ENCODE peak calls at places on chromosomes 3 and 15, in eight cellular contexts. One of them, this sample, is unnamed. For H3K27me3, the result is how much of the 10 kb centered on the place peaks cover.

GRCh38 chr3:31945738-31946052 is 35.4 kb downstream of the OSBPL10 start:
- DNase-seq in SJCRH30: no peak
- DNase-seq in lung: no peak
- DNase-seq in GM23338: no peak
- DNase-seq in H9: no peak
- DNase-seq in transverse colon: no peak
- DNase-seq in thoracic aorta: no peak
- DNase-seq in iPS DF 6.9: no peak
- DNase-seq in this sample: no peak

GRCh38 chr3:67906256-67906655 is 251.8 kb upstream of the SUCLG2 start:
- DNase-seq in iPS DF 6.9: no peak
- DNase-seq in SJCRH30: no peak
- DNase-seq in H9: no peak
- DNase-seq in lung: no peak
- DNase-seq in GM23338: no peak
- DNase-seq in transverse colon: no peak
- DNase-seq in thoracic aorta: no peak
- DNase-seq in this sample: no peak

GRCh38 chr3:142664819-142665218 is 59.0 kb upstream of the TRPC1 start:
- DNase-seq in thoracic aorta: no peak
- DNase-seq in SJCRH30: no peak
- DNase-seq in transverse colon: no peak
- DNase-seq in GM23338: peak
- DNase-seq in lung: no peak
- DNase-seq in iPS DF 6.9: no peak
- DNase-seq in H9: no peak
- DNase-seq in this sample: no peak

GRCh38 chr3:197730200-197730599 is 6.5 kb downstream of the RUBCN start:
- DNase-seq in SJCRH30: no peak
- DNase-seq in iPS DF 6.9: no peak
- DNase-seq in lung: no peak
- DNase-seq in thoracic aorta: no peak
- DNase-seq in GM23338: peak
- DNase-seq in H9: no peak
- DNase-seq in transverse colon: no peak
- DNase-seq in this sample: no peak

GRCh38 chr3:32249184-32249782 is 10.8 kb downstream of the CMTM8 start:
- DNase-seq in SJCRH30: no peak
- DNase-seq in H9: no peak
- DNase-seq in lung: no peak
- DNase-seq in GM23338: no peak
- DNase-seq in iPS DF 6.9: no peak
- DNase-seq in thoracic aorta: no peak
- DNase-seq in transverse colon: no peak
- DNase-seq in this sample: no peak

GRCh38 chr3:142993958-142994442 is 7.4 kb upstream of the U2SURP start:
- DNase-seq in transverse colon: peak
- DNase-seq in SJCRH30: peak
- DNase-seq in thoracic aorta: peak
- DNase-seq in iPS DF 6.9: no peak
- DNase-seq in H9: peak
- DNase-seq in lung: peak
- DNase-seq in GM23338: peak
- DNase-seq in this sample: no peak

GRCh38 chr3:40805456-40805855 is 280.7 kb downstream of the ZNF621 start:
- DNase-seq in SJCRH30: no peak
- DNase-seq in lung: no peak
- DNase-seq in transverse colon: no peak
- DNase-seq in thoracic aorta: no peak
- DNase-seq in GM23338: no peak
- DNase-seq in iPS DF 6.9: no peak
- DNase-seq in H9: no peak
- DNase-seq in this sample: no peak

GRCh38 chr3:188299713-188300112 is 145.8 kb downstream of the LPP start:
- DNase-seq in SJCRH30: no peak
- DNase-seq in GM23338: no peak
- DNase-seq in iPS DF 6.9: no peak
- DNase-seq in transverse colon: no peak
- DNase-seq in lung: no peak
- DNase-seq in thoracic aorta: no peak
- DNase-seq in H9: no peak
- DNase-seq in this sample: no peak

GRCh38 chr15:73650387-73651126 is 17.4 kb upstream of the NPTN start:
- DNase-seq in GM23338: no peak
- DNase-seq in H9: no peak
- DNase-seq in SJCRH30: no peak
- DNase-seq in transverse colon: no peak
- DNase-seq in thoracic aorta: no peak
- DNase-seq in iPS DF 6.9: no peak
- DNase-seq in lung: no peak
- DNase-seq in this sample: no peak

GRCh38 chr3:185693985-185694675 is 108.0 kb downstream of the SENP2 start:
- DNase-seq in H9: no peak
- DNase-seq in GM23338: no peak
- DNase-seq in lung: no peak
- DNase-seq in SJCRH30: no peak
- DNase-seq in thoracic aorta: no peak
- DNase-seq in iPS DF 6.9: no peak
- DNase-seq in transverse colon: no peak
- DNase-seq in this sample: no peak

GRCh38 chr15:41115652-41116115 is 396 bp downstream of the INO80 start:
- DNase-seq in SJCRH30: peak
- DNase-seq in lung: peak
- DNase-seq in H9: no peak
- DNase-seq in GM23338: peak
- DNase-seq in thoracic aorta: peak
- DNase-seq in iPS DF 6.9: no peak
- DNase-seq in transverse colon: peak
- DNase-seq in this sample: peak

GRCh38 chr3:55471084-55471483 is 16.0 kb downstream of the WNT5A start:
- DNase-seq in H9: no peak
- DNase-seq in lung: no peak
- DNase-seq in GM23338: no peak
- DNase-seq in iPS DF 6.9: no peak
- DNase-seq in SJCRH30: no peak
- DNase-seq in thoracic aorta: no peak
- DNase-seq in transverse colon: no peak
- DNase-seq in this sample: no peak

GRCh38 chr3:134036291-134036690 is 6.6 kb upstream of the SLCO2A1 start:
- DNase-seq in transverse colon: no peak
- DNase-seq in GM23338: no peak
- DNase-seq in thoracic aorta: no peak
- DNase-seq in SJCRH30: no peak
- DNase-seq in iPS DF 6.9: no peak
- DNase-seq in H9: peak
- DNase-seq in lung: no peak
- DNase-seq in this sample: no peak

GRCh38 chr15:78695046-78695671 is 54.1 kb upstream of the CHRNB4 start:
- DNase-seq in GM23338: no peak
- DNase-seq in lung: peak
- DNase-seq in thoracic aorta: no peak
- DNase-seq in transverse colon: no peak
- DNase-seq in H9: no peak
- DNase-seq in iPS DF 6.9: no peak
- DNase-seq in SJCRH30: no peak
- DNase-seq in this sample: no peak

GRCh38 chr3:145776782-145777408 is 384.1 kb downstream of the PLOD2 start:
- DNase-seq in GM23338: peak
- DNase-seq in H9: peak
- DNase-seq in iPS DF 6.9: peak
- DNase-seq in transverse colon: no peak
- DNase-seq in thoracic aorta: no peak
- DNase-seq in lung: no peak
- DNase-seq in SJCRH30: peak
- DNase-seq in this sample: no peak

GRCh38 chr3:159499031-159499793 is 489.4 kb upstream of the IL12A start:
- DNase-seq in GM23338: no peak
- DNase-seq in iPS DF 6.9: no peak
- DNase-seq in transverse colon: no peak
- DNase-seq in lung: no peak
- DNase-seq in SJCRH30: no peak
- DNase-seq in thoracic aorta: no peak
- DNase-seq in H9: no peak
- DNase-seq in this sample: no peak

GRCh38 chr3:147397911-147398809 is 8.2 kb downstream of the ZIC4 start:
- DNase-seq in SJCRH30: no peak
- DNase-seq in transverse colon: no peak
- DNase-seq in lung: no peak
- DNase-seq in iPS DF 6.9: no peak
- DNase-seq in thoracic aorta: no peak
- DNase-seq in GM23338: peak
- DNase-seq in H9: peak
- DNase-seq in this sample: no peak

GRCh38 chr3:184315506-184315867 is 1.1 kb downstream of the EIF4G1 start:
- DNase-seq in lung: no peak
- DNase-seq in H9: no peak
- DNase-seq in thoracic aorta: no peak
- DNase-seq in transverse colon: no peak
- DNase-seq in SJCRH30: no peak
- DNase-seq in iPS DF 6.9: no peak
- DNase-seq in GM23338: no peak
- DNase-seq in this sample: no peak

GRCh38 chr15:60964527-60964926 is 264.6 kb downstream of the RORA start:
- DNase-seq in H9: peak
- DNase-seq in GM23338: no peak
- DNase-seq in lung: no peak
- DNase-seq in iPS DF 6.9: no peak
- DNase-seq in thoracic aorta: no peak
- DNase-seq in transverse colon: no peak
- DNase-seq in SJCRH30: no peak
- DNase-seq in this sample: peak

GRCh38 chr15:72203507-72203837 is 5.9 kb upstream of the GRAMD2A start:
- DNase-seq in thoracic aorta: peak
- DNase-seq in lung: no peak
- DNase-seq in transverse colon: no peak
- DNase-seq in GM23338: no peak
- DNase-seq in H9: no peak
- DNase-seq in iPS DF 6.9: no peak
- DNase-seq in SJCRH30: no peak
- DNase-seq in this sample: peak

GRCh38 chr15:80585544-80586018 is 109.5 kb upstream of the ABHD17C start:
- DNase-seq in thoracic aorta: no peak
- DNase-seq in GM23338: peak
- DNase-seq in SJCRH30: no peak
- DNase-seq in iPS DF 6.9: no peak
- DNase-seq in transverse colon: peak
- DNase-seq in H9: peak
- DNase-seq in lung: no peak
- DNase-seq in this sample: no peak

DNA sequence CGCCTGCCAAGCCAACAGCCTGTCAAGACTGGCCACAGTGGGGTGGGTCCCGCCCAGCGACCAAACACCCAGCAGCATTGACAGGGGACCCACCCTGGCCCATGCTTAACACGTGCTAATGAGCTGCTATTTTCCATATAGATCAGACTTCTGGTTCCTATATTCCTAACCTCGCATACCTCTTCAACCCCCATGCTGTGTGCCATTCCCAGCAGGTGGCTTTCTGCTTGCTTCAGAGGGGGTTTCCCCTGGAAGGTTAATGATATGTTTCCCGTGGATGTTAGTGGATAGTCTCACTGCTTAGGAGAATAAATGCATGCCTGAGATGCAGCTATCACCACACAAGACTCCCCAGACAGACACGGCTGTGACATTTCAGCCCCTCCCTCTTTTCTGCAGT is 37.9 kb upstream of the MGLL start:
- DNase-seq in H9: no peak
- DNase-seq in transverse colon: no peak
- DNase-seq in iPS DF 6.9: no peak
- DNase-seq in lung: no peak
- DNase-seq in thoracic aorta: no peak
- DNase-seq in SJCRH30: no peak
- DNase-seq in GM23338: peak
- DNase-seq in this sample: no peak
- H3K27ac ChIP-seq in H9: no peak
- H3K27ac ChIP-seq in transverse colon: no peak
- H3K27ac ChIP-seq in iPS DF 6.9: no peak
- H3K27ac ChIP-seq in lung: no peak
- H3K27ac ChIP-seq in thoracic aorta: no peak
- H3K27ac ChIP-seq in SJCRH30: no peak
- H3K27ac ChIP-seq in GM23338: no peak
- H3K27ac ChIP-seq in this sample: no peak

GRCh38 chr15:76345880-76346665 is 9.5 kb downstream of the ISL2 start:
- DNase-seq in GM23338: peak
- DNase-seq in transverse colon: peak
- DNase-seq in thoracic aorta: no peak
- DNase-seq in iPS DF 6.9: no peak
- DNase-seq in lung: no peak
- DNase-seq in SJCRH30: no peak
- DNase-seq in H9: peak
- DNase-seq in this sample: no peak
- H3K27me3 ChIP-seq in GM23338: half or more
- H3K27me3 ChIP-seq in transverse colon: half or more
- H3K27me3 ChIP-seq in thoracic aorta: under half
- H3K27me3 ChIP-seq in iPS DF 6.9: half or more
- H3K27me3 ChIP-seq in lung: under half
- H3K27me3 ChIP-seq in SJCRH30: under half
- H3K27me3 ChIP-seq in H9: half or more
- H3K27me3 ChIP-seq in this sample: half or more

GRCh38 chr3:107958151-107958550 is 132.7 kb downstream of the CD47 start:
- DNase-seq in thoracic aorta: no peak
- DNase-seq in H9: no peak
- DNase-seq in transverse colon: no peak
- DNase-seq in lung: no peak
- DNase-seq in GM23338: no peak
- DNase-seq in iPS DF 6.9: no peak
- DNase-seq in SJCRH30: no peak
- DNase-seq in this sample: no peak
- H3K27ac ChIP-seq in thoracic aorta: peak
- H3K27ac ChIP-seq in H9: no peak
- H3K27ac ChIP-seq in transverse colon: peak
- H3K27ac ChIP-seq in lung: peak
- H3K27ac ChIP-seq in GM23338: no peak
- H3K27ac ChIP-seq in iPS DF 6.9: no peak
- H3K27ac ChIP-seq in SJCRH30: no peak
- H3K27ac ChIP-seq in this sample: peak

DNA sequence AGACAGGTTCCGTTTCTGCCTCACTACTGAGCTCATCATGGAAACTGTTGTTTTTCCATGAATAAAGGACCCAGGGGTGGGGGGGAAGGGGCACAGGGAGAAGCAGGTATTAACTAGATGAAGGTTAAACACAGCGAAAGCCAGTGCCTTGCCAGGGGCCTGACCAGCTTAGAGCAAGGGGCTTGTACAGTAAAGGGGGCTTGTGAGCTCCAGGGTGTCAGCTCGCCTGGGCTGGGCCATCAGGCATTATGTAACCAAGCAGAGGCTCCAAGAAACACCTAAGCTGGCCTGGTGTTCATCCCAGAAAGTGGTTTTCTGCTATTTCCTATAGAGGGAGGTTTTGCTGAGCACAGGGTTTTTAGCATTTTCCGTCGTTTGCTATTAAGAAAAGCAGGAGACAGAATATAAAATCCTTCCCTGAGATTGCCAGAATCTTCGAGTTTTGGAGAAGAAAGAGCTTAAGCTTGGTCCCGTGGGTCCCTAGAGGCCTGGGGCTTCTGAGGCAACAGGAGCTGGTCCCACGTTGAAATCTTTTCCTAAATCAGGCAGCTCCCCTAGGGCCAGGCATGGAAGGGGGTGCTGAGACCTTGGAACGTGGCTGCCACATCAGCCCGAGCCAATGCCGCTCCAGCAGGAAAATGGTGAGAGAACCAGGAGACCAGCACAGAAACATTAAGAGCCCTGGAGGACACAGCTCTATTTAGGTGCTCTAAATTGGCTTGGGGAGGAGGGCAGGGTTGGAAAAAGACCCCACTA is 71.3 kb downstream of the ISG20 start:
- DNase-seq in thoracic aorta: no peak
- DNase-seq in SJCRH30: no peak
- DNase-seq in transverse colon: no peak
- DNase-seq in GM23338: no peak
- DNase-seq in iPS DF 6.9: no peak
- DNase-seq in H9: no peak
- DNase-seq in lung: no peak
- DNase-seq in this sample: no peak
- H3K27me3 ChIP-seq in thoracic aorta: under half
- H3K27me3 ChIP-seq in SJCRH30: under half
- H3K27me3 ChIP-seq in transverse colon: half or more
- H3K27me3 ChIP-seq in GM23338: under half
- H3K27me3 ChIP-seq in iPS DF 6.9: under half
- H3K27me3 ChIP-seq in H9: under half
- H3K27me3 ChIP-seq in lung: under half
- H3K27me3 ChIP-seq in this sample: under half

This sample was measured in gastrocnemius medialis.